ENCODE peak calls at places on chromosomes 2 and 18, in seven cellular contexts. G is H9, D is neuronal stem cell, C is IMR-90, T is mesenchymal stem cell, U is H1, P is trophoblast cell. K is an unnamed sample.

GRCh38 chr2:163553601-163554000 is 182.2 kb downstream of the FIGN start:
- DNase-seq in P (no peak), G (no peak), T (no peak), D (no peak), C (no peak), U (no peak), K (no peak)

GRCh38 chr18:76275913-76276312 is 219.1 kb downstream of the ZNF516 start:
- DNase-seq in P (no peak), D (no peak), U (no peak), T (no peak), C (no peak), G (no peak), K (no peak)

GRCh38 chr18:74982946-74983635 is 225.8 kb downstream of the PTGR3 start:
- DNase-seq in P (peak; percentile 38), C (no peak), T (no peak), G (no peak), U (no peak), D (no peak), K (no peak)

GRCh38 chr2:186751790-186752189 is 57.9 kb downstream of the FAM171B start:
- DNase-seq in U (no peak), P (no peak), G (no peak), C (no peak), D (no peak), T (no peak), K (peak; percentile 49)

GRCh38 chr2:239179851-239180371 is 220.9 kb downstream of the HDAC4 start:
- DNase-seq in T (no peak), C (no peak), G (no peak), P (no peak), U (no peak), D (no peak), K (no peak)

GRCh38 chr2:74911061-74911460 is 47.4 kb upstream of the POLE4 start:
- DNase-seq in P (no peak), U (no peak), D (no peak), C (no peak), G (no peak), T (no peak), K (no peak)

GRCh38 chr18:7926526-7926925 is 359.4 kb downstream of the PTPRM start:
- DNase-seq in T (no peak), C (no peak), G (peak; percentile 43), P (peak; percentile 51), U (no peak), D (no peak), K (peak; percentile 57)

GRCh38 chr2:65396348-65397026 is 35.9 kb downstream of the SPRED2 start:
- DNase-seq in C (peak; percentile 57), P (peak; percentile 92), G (no peak), D (no peak), T (peak; percentile 80), U (no peak), K (no peak)

GRCh38 chr2:70886541-70886987 is 49.1 kb upstream of the ATP6V1B1 start:
- DNase-seq in U (no peak), P (no peak), G (peak; percentile 46), C (no peak), D (no peak), T (no peak), K (no peak)

GRCh38 chr18:61334951-61335736 is 1.9 kb downstream of the CDH20 start:
- DNase-seq in U (no peak), P (no peak), G (no peak), D (no peak), C (no peak), T (no peak), K (no peak)

GRCh38 chr18:70998490-70998889 is 709.6 kb downstream of the SOCS6 start:
- DNase-seq in P (no peak), G (no peak), C (no peak), D (peak; percentile 11), T (no peak), U (no peak), K (peak; percentile 51)

GRCh38 chr2:20509766-20510490 is 63.1 kb downstream of the RHOB start:
- DNase-seq in C (peak; percentile 49), D (no peak), G (peak; percentile 92), P (peak; percentile 90), U (peak; percentile 31), T (no peak), K (peak; percentile 92)

GRCh38 chr18:76805221-76805620 is 17.1 kb upstream of the ZNF236 start:
- DNase-seq in D (no peak), C (peak; percentile 45), G (no peak), T (peak; percentile 50), P (no peak), U (no peak), K (peak; percentile 52)

GRCh38 chr18:23158884-23159820 is 23.9 kb downstream of the CABLES1 start:
- DNase-seq in P (no peak), T (no peak), U (no peak), G (no peak), C (no peak), D (no peak), K (no peak)

GRCh38 chr2:73243884-73244570 is 9.9 kb downstream of the CCT7 start:
- DNase-seq in T (peak; percentile 7), G (no peak), P (peak; percentile 37), D (no peak), C (peak; percentile 63), U (no peak), K (peak; percentile 87)

GRCh38 chr18:70072678-70073077 is 125.0 kb upstream of the CD226 start:
- DNase-seq in U (no peak), D (no peak), P (peak; percentile 19), G (no peak), T (peak; percentile 26), C (peak; percentile 50), K (peak; percentile 31)

GRCh38 chr18:906416-907170 is 1.9 kb downstream of the ADCYAP1 start:
- DNase-seq in G (peak; percentile 83), C (no peak), D (no peak), T (no peak), P (no peak), U (peak; percentile 72), K (peak; percentile 71)

GRCh38 chr2:167814881-167815718 is 432.3 kb downstream of the STK39 start:
- DNase-seq in T (no peak), C (no peak), D (no peak), P (no peak), U (no peak), G (no peak), K (no peak)

GRCh38 chr2:122255924-122256323 is 500.5 kb downstream of the TSN start:
- DNase-seq in T (no peak), C (no peak), D (no peak), P (no peak), G (no peak), U (no peak), K (peak; percentile 32)

GRCh38 chr2:32701806-32702205 is 74.0 kb downstream of the TTC27 start:
- DNase-seq in T (no peak), C (no peak), U (no peak), G (no peak), P (no peak), D (no peak), K (no peak)

GRCh38 chr2:185695711-185696110 is 42.9 kb upstream of the FSIP2 start:
- DNase-seq in C (no peak), D (no peak), P (no peak), U (no peak), T (no peak), G (no peak), K (no peak)

GRCh38 chr2:95669441-95669994 is 77.7 kb downstream of the TRIM43 start:
- DNase-seq in U (no peak), G (no peak), D (no peak), P (no peak), C (peak; percentile 15), T (no peak), K (no peak)

GRCh38 chr2:164843346-164843841 is 1.8 kb upstream of the COBLL1 start:
- DNase-seq in P (peak; percentile 64), T (peak; percentile 27), D (no peak), U (no peak), C (no peak), G (no peak), K (no peak)

DNA sequence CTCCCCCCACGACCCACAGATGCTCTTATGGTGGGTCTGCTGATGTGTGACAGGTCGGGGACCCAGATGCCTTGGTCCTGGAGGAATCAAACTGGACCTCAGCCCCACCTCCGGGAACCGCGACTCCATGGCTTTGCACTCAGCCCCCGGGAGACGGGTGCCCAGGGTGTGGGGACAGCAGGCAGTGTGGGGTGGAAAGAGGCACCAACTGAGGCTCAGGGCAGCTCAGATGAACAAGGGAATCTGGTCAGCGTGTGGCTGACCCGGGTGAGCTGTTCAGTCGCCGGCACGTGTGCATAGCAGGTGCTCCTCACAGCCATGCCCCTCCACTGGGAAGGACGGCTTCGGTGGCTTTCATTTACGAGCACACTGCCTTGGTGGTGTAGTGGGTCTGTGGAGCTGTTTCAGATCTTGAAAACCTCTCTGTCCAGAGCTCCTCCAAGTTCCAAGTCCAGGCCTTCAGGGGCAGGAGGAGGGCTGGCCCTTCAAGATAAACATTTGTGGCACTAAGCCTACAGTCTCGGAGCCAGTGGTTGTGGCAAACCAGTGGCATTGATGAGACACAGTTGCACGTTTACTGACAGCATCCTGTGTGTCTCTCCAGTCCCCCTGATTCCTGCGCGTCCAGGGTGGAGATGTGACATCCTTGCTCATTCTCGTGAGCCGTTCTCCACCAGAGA is 471.2 kb upstream of the HS6ST1 start:
- DNase-seq in T (no peak), P (no peak), D (no peak), G (peak; percentile 24), U (no peak), C (no peak), K (no peak)
- H2BK120ac ChIP-seq in T (no peak overlapping the region), P (no peak overlapping the region), D (no peak overlapping the region), G (no peak overlapping the region), U (no peak overlapping the region), C (no peak overlapping the region), K (no peak overlapping the region)

GRCh38 chr2:144097440-144098225 is 422.3 kb downstream of the ZEB2 start:
- DNase-seq in P (no peak), T (peak; percentile 58), D (no peak), C (no peak), G (no peak), U (no peak), K (no peak)

GRCh38 chr2:144096531-144096930 is 423.4 kb downstream of the ZEB2 start:
- DNase-seq in G (no peak), C (peak; percentile 76), T (peak; percentile 64), P (no peak), D (no peak), U (no peak), K (no peak)

GRCh38 chr2:144099340-144099739 is 420.6 kb downstream of the ZEB2 start:
- DNase-seq in C (no peak), G (no peak), T (no peak), D (no peak), P (no peak), U (no peak), K (no peak)

GRCh38 chr2:144102386-144102785 is 417.5 kb downstream of the ZEB2 start:
- DNase-seq in D (no peak), P (no peak), T (no peak), G (no peak), U (no peak), C (no peak), K (no peak)

GRCh38 chr2:144099746-144100438 is 420.0 kb downstream of the ZEB2 start:
- DNase-seq in D (no peak), T (peak; percentile 89), U (no peak), G (no peak), P (peak; percentile 64), C (peak; percentile 98), K (peak; percentile 34)
- H2AK5ac ChIP-seq in D (no peak overlapping the region), T (no peak overlapping the region), U (no peak overlapping the region), G (no peak overlapping the region), P (no peak overlapping the region), C (peak overlapping the region; percentile 9), K (no peak overlapping the region)

GRCh38 chr2:54638103-54638502 is 85.4 kb upstream of the EML6 start:
- DNase-seq in C (no peak), T (no peak), P (no peak), G (no peak), D (no peak), U (no peak), K (no peak)
- H2BK120ac ChIP-seq in C (no peak overlapping the region), T (no peak overlapping the region), P (no peak overlapping the region), G (no peak overlapping the region), D (no peak overlapping the region), U (no peak overlapping the region), K (no peak overlapping the region)

GRCh38 chr18:58657081-58657480 is 14.2 kb upstream of the MALT1 start:
- DNase-seq in C (no peak), D (no peak), U (no peak), T (no peak), P (no peak), G (no peak), K (no peak)
- H2AK5ac ChIP-seq in C (no peak overlapping the region), D (no peak overlapping the region), U (no peak overlapping the region), T (no peak overlapping the region), P (no peak overlapping the region), G (no peak overlapping the region), K (peak overlapping the region; percentile 65)